ENCODE peak calls at places on chromosome 18, in nine cellular contexts. One of them, this sample, is unnamed.

GRCh38 chr18:12031836-12032235 is 50.5 kb downstream of the IMPA2 start:
- DNase-seq in left lung: no peak
- DNase-seq in kidney epithelial cell: no peak
- DNase-seq in GM20000: no peak
- DNase-seq in choroid plexus epithelial cell: peak
- DNase-seq in activated CD8-positive, alpha-beta memory T cell treated with anti-CD3 and anti-CD28 coated beads, Interleukin-2, amount 10 ng/mL, durations not matched to agents 7 days and 5 days: no peak
- DNase-seq in stimulated activated CD4-positive, alpha-beta T cell treated with anti-CD3 and anti-CD28 coated beads, Interleukin-12 subunit alpha, Interleukin-12 subunit beta, amount 100 ng/mL, for 48 hours: no peak
- DNase-seq in Panc1: no peak
- DNase-seq in stimulated activated naive CD8-positive, alpha-beta T cell treated with anti-CD3 and anti-CD28 coated beads, Interleukin-15, Interleukin-2, amounts not matched to agents 100 U/mL and 50 U/mL, for 24 hours: no peak
- DNase-seq in this sample: peak

GRCh38 chr18:30828700-30829099 is 213.8 kb downstream of the DSC3 start:
- DNase-seq in left lung: no peak
- DNase-seq in kidney epithelial cell: no peak
- DNase-seq in GM20000: no peak
- DNase-seq in choroid plexus epithelial cell: no peak
- DNase-seq in activated CD8-positive, alpha-beta memory T cell treated with anti-CD3 and anti-CD28 coated beads, Interleukin-2, amount 10 ng/mL, durations not matched to agents 7 days and 5 days: no peak
- DNase-seq in stimulated activated CD4-positive, alpha-beta T cell treated with anti-CD3 and anti-CD28 coated beads, Interleukin-12 subunit alpha, Interleukin-12 subunit beta, amount 100 ng/mL, for 48 hours: no peak
- DNase-seq in Panc1: no peak
- DNase-seq in stimulated activated naive CD8-positive, alpha-beta T cell treated with anti-CD3 and anti-CD28 coated beads, Interleukin-15, Interleukin-2, amounts not matched to agents 100 U/mL and 50 U/mL, for 24 hours: no peak
- DNase-seq in this sample: no peak

GRCh38 chr18:23336072-23336471 is 117.0 kb upstream of the RIOK3 start:
- DNase-seq in left lung: no peak
- DNase-seq in kidney epithelial cell: no peak
- DNase-seq in GM20000: no peak
- DNase-seq in choroid plexus epithelial cell: no peak
- DNase-seq in activated CD8-positive, alpha-beta memory T cell treated with anti-CD3 and anti-CD28 coated beads, Interleukin-2, amount 10 ng/mL, durations not matched to agents 7 days and 5 days: no peak
- DNase-seq in stimulated activated CD4-positive, alpha-beta T cell treated with anti-CD3 and anti-CD28 coated beads, Interleukin-12 subunit alpha, Interleukin-12 subunit beta, amount 100 ng/mL, for 48 hours: no peak
- DNase-seq in Panc1: no peak
- DNase-seq in stimulated activated naive CD8-positive, alpha-beta T cell treated with anti-CD3 and anti-CD28 coated beads, Interleukin-15, Interleukin-2, amounts not matched to agents 100 U/mL and 50 U/mL, for 24 hours: no peak
- DNase-seq in this sample: no peak

GRCh38 chr18:36420826-36421225 is 123.3 kb downstream of the FHOD3 start:
- DNase-seq in left lung: no peak
- DNase-seq in kidney epithelial cell: no peak
- DNase-seq in GM20000: no peak
- DNase-seq in choroid plexus epithelial cell: no peak
- DNase-seq in activated CD8-positive, alpha-beta memory T cell treated with anti-CD3 and anti-CD28 coated beads, Interleukin-2, amount 10 ng/mL, durations not matched to agents 7 days and 5 days: no peak
- DNase-seq in stimulated activated CD4-positive, alpha-beta T cell treated with anti-CD3 and anti-CD28 coated beads, Interleukin-12 subunit alpha, Interleukin-12 subunit beta, amount 100 ng/mL, for 48 hours: no peak
- DNase-seq in Panc1: no peak
- DNase-seq in stimulated activated naive CD8-positive, alpha-beta T cell treated with anti-CD3 and anti-CD28 coated beads, Interleukin-15, Interleukin-2, amounts not matched to agents 100 U/mL and 50 U/mL, for 24 hours: no peak
- DNase-seq in this sample: no peak

GRCh38 chr18:57792741-57793629 is 10.1 kb downstream of the ATP8B1 start:
- DNase-seq in left lung: no peak
- DNase-seq in kidney epithelial cell: no peak
- DNase-seq in GM20000: no peak
- DNase-seq in choroid plexus epithelial cell: peak
- DNase-seq in activated CD8-positive, alpha-beta memory T cell treated with anti-CD3 and anti-CD28 coated beads, Interleukin-2, amount 10 ng/mL, durations not matched to agents 7 days and 5 days: no peak
- DNase-seq in stimulated activated CD4-positive, alpha-beta T cell treated with anti-CD3 and anti-CD28 coated beads, Interleukin-12 subunit alpha, Interleukin-12 subunit beta, amount 100 ng/mL, for 48 hours: no peak
- DNase-seq in Panc1: no peak
- DNase-seq in stimulated activated naive CD8-positive, alpha-beta T cell treated with anti-CD3 and anti-CD28 coated beads, Interleukin-15, Interleukin-2, amounts not matched to agents 100 U/mL and 50 U/mL, for 24 hours: no peak
- DNase-seq in this sample: no peak

GRCh38 chr18:79199691-79200374 is 130.6 kb downstream of the ATP9B start:
- DNase-seq in left lung: no peak
- DNase-seq in kidney epithelial cell: no peak
- DNase-seq in GM20000: no peak
- DNase-seq in choroid plexus epithelial cell: peak
- DNase-seq in activated CD8-positive, alpha-beta memory T cell treated with anti-CD3 and anti-CD28 coated beads, Interleukin-2, amount 10 ng/mL, durations not matched to agents 7 days and 5 days: peak
- DNase-seq in stimulated activated CD4-positive, alpha-beta T cell treated with anti-CD3 and anti-CD28 coated beads, Interleukin-12 subunit alpha, Interleukin-12 subunit beta, amount 100 ng/mL, for 48 hours: no peak
- DNase-seq in Panc1: no peak
- DNase-seq in stimulated activated naive CD8-positive, alpha-beta T cell treated with anti-CD3 and anti-CD28 coated beads, Interleukin-15, Interleukin-2, amounts not matched to agents 100 U/mL and 50 U/mL, for 24 hours: peak
- DNase-seq in this sample: no peak

GRCh38 chr18:37161491-37161890 is 332.6 kb downstream of the KIAA1328 start:
- DNase-seq in left lung: no peak
- DNase-seq in kidney epithelial cell: no peak
- DNase-seq in GM20000: no peak
- DNase-seq in choroid plexus epithelial cell: no peak
- DNase-seq in activated CD8-positive, alpha-beta memory T cell treated with anti-CD3 and anti-CD28 coated beads, Interleukin-2, amount 10 ng/mL, durations not matched to agents 7 days and 5 days: no peak
- DNase-seq in stimulated activated CD4-positive, alpha-beta T cell treated with anti-CD3 and anti-CD28 coated beads, Interleukin-12 subunit alpha, Interleukin-12 subunit beta, amount 100 ng/mL, for 48 hours: no peak
- DNase-seq in Panc1: no peak
- DNase-seq in stimulated activated naive CD8-positive, alpha-beta T cell treated with anti-CD3 and anti-CD28 coated beads, Interleukin-15, Interleukin-2, amounts not matched to agents 100 U/mL and 50 U/mL, for 24 hours: no peak
- DNase-seq in this sample: no peak

GRCh38 chr18:10023853-10024638 is 110.2 kb downstream of the VAPA start:
- DNase-seq in left lung: no peak
- DNase-seq in kidney epithelial cell: no peak
- DNase-seq in GM20000: no peak
- DNase-seq in choroid plexus epithelial cell: no peak
- DNase-seq in activated CD8-positive, alpha-beta memory T cell treated with anti-CD3 and anti-CD28 coated beads, Interleukin-2, amount 10 ng/mL, durations not matched to agents 7 days and 5 days: no peak
- DNase-seq in stimulated activated CD4-positive, alpha-beta T cell treated with anti-CD3 and anti-CD28 coated beads, Interleukin-12 subunit alpha, Interleukin-12 subunit beta, amount 100 ng/mL, for 48 hours: no peak
- DNase-seq in Panc1: no peak
- DNase-seq in stimulated activated naive CD8-positive, alpha-beta T cell treated with anti-CD3 and anti-CD28 coated beads, Interleukin-15, Interleukin-2, amounts not matched to agents 100 U/mL and 50 U/mL, for 24 hours: no peak
- DNase-seq in this sample: peak

GRCh38 chr18:34322365-34323289 is 97.9 kb upstream of the NOL4 start:
- DNase-seq in left lung: no peak
- DNase-seq in kidney epithelial cell: peak
- DNase-seq in GM20000: peak
- DNase-seq in choroid plexus epithelial cell: peak
- DNase-seq in activated CD8-positive, alpha-beta memory T cell treated with anti-CD3 and anti-CD28 coated beads, Interleukin-2, amount 10 ng/mL, durations not matched to agents 7 days and 5 days: no peak
- DNase-seq in stimulated activated CD4-positive, alpha-beta T cell treated with anti-CD3 and anti-CD28 coated beads, Interleukin-12 subunit alpha, Interleukin-12 subunit beta, amount 100 ng/mL, for 48 hours: no peak
- DNase-seq in Panc1: peak
- DNase-seq in stimulated activated naive CD8-positive, alpha-beta T cell treated with anti-CD3 and anti-CD28 coated beads, Interleukin-15, Interleukin-2, amounts not matched to agents 100 U/mL and 50 U/mL, for 24 hours: peak
- DNase-seq in this sample: no peak

GRCh38 chr18:4691836-4692235 is 236.7 kb upstream of the DLGAP1 start:
- DNase-seq in left lung: no peak
- DNase-seq in kidney epithelial cell: no peak
- DNase-seq in GM20000: no peak
- DNase-seq in choroid plexus epithelial cell: no peak
- DNase-seq in activated CD8-positive, alpha-beta memory T cell treated with anti-CD3 and anti-CD28 coated beads, Interleukin-2, amount 10 ng/mL, durations not matched to agents 7 days and 5 days: no peak
- DNase-seq in stimulated activated CD4-positive, alpha-beta T cell treated with anti-CD3 and anti-CD28 coated beads, Interleukin-12 subunit alpha, Interleukin-12 subunit beta, amount 100 ng/mL, for 48 hours: no peak
- DNase-seq in Panc1: no peak
- DNase-seq in stimulated activated naive CD8-positive, alpha-beta T cell treated with anti-CD3 and anti-CD28 coated beads, Interleukin-15, Interleukin-2, amounts not matched to agents 100 U/mL and 50 U/mL, for 24 hours: no peak
- DNase-seq in this sample: no peak

GRCh38 chr18:22999212-22999611 is 66.1 kb downstream of the RBBP8 start:
- DNase-seq in left lung: no peak
- DNase-seq in kidney epithelial cell: no peak
- DNase-seq in GM20000: no peak
- DNase-seq in choroid plexus epithelial cell: peak
- DNase-seq in activated CD8-positive, alpha-beta memory T cell treated with anti-CD3 and anti-CD28 coated beads, Interleukin-2, amount 10 ng/mL, durations not matched to agents 7 days and 5 days: no peak
- DNase-seq in stimulated activated CD4-positive, alpha-beta T cell treated with anti-CD3 and anti-CD28 coated beads, Interleukin-12 subunit alpha, Interleukin-12 subunit beta, amount 100 ng/mL, for 48 hours: no peak
- DNase-seq in Panc1: no peak
- DNase-seq in stimulated activated naive CD8-positive, alpha-beta T cell treated with anti-CD3 and anti-CD28 coated beads, Interleukin-15, Interleukin-2, amounts not matched to agents 100 U/mL and 50 U/mL, for 24 hours: no peak
- DNase-seq in this sample: no peak

GRCh38 chr18:30512872-30513271 is 529.7 kb downstream of the DSC3 start:
- DNase-seq in left lung: peak
- DNase-seq in kidney epithelial cell: no peak
- DNase-seq in GM20000: no peak
- DNase-seq in choroid plexus epithelial cell: no peak
- DNase-seq in activated CD8-positive, alpha-beta memory T cell treated with anti-CD3 and anti-CD28 coated beads, Interleukin-2, amount 10 ng/mL, durations not matched to agents 7 days and 5 days: no peak
- DNase-seq in stimulated activated CD4-positive, alpha-beta T cell treated with anti-CD3 and anti-CD28 coated beads, Interleukin-12 subunit alpha, Interleukin-12 subunit beta, amount 100 ng/mL, for 48 hours: no peak
- DNase-seq in Panc1: no peak
- DNase-seq in stimulated activated naive CD8-positive, alpha-beta T cell treated with anti-CD3 and anti-CD28 coated beads, Interleukin-15, Interleukin-2, amounts not matched to agents 100 U/mL and 50 U/mL, for 24 hours: no peak
- DNase-seq in this sample: no peak

GRCh38 chr18:41938445-41938844 is 16.6 kb upstream of the PIK3C3 start:
- DNase-seq in left lung: no peak
- DNase-seq in kidney epithelial cell: peak
- DNase-seq in GM20000: no peak
- DNase-seq in choroid plexus epithelial cell: peak
- DNase-seq in activated CD8-positive, alpha-beta memory T cell treated with anti-CD3 and anti-CD28 coated beads, Interleukin-2, amount 10 ng/mL, durations not matched to agents 7 days and 5 days: no peak
- DNase-seq in stimulated activated CD4-positive, alpha-beta T cell treated with anti-CD3 and anti-CD28 coated beads, Interleukin-12 subunit alpha, Interleukin-12 subunit beta, amount 100 ng/mL, for 48 hours: no peak
- DNase-seq in Panc1: no peak
- DNase-seq in stimulated activated naive CD8-positive, alpha-beta T cell treated with anti-CD3 and anti-CD28 coated beads, Interleukin-15, Interleukin-2, amounts not matched to agents 100 U/mL and 50 U/mL, for 24 hours: no peak
- DNase-seq in this sample: no peak

GRCh38 chr18:39462436-39462835 is 1896.8 kb upstream of the CELF4 start:
- DNase-seq in left lung: no peak
- DNase-seq in kidney epithelial cell: no peak
- DNase-seq in GM20000: no peak
- DNase-seq in choroid plexus epithelial cell: peak
- DNase-seq in activated CD8-positive, alpha-beta memory T cell treated with anti-CD3 and anti-CD28 coated beads, Interleukin-2, amount 10 ng/mL, durations not matched to agents 7 days and 5 days: no peak
- DNase-seq in stimulated activated CD4-positive, alpha-beta T cell treated with anti-CD3 and anti-CD28 coated beads, Interleukin-12 subunit alpha, Interleukin-12 subunit beta, amount 100 ng/mL, for 48 hours: no peak
- DNase-seq in Panc1: no peak
- DNase-seq in stimulated activated naive CD8-positive, alpha-beta T cell treated with anti-CD3 and anti-CD28 coated beads, Interleukin-15, Interleukin-2, amounts not matched to agents 100 U/mL and 50 U/mL, for 24 hours: no peak
- DNase-seq in this sample: no peak

GRCh38 chr18:43563780-43564179 is 286.5 kb upstream of the SYT4 start:
- DNase-seq in left lung: no peak
- DNase-seq in kidney epithelial cell: no peak
- DNase-seq in GM20000: peak
- DNase-seq in choroid plexus epithelial cell: peak
- DNase-seq in activated CD8-positive, alpha-beta memory T cell treated with anti-CD3 and anti-CD28 coated beads, Interleukin-2, amount 10 ng/mL, durations not matched to agents 7 days and 5 days: no peak
- DNase-seq in stimulated activated CD4-positive, alpha-beta T cell treated with anti-CD3 and anti-CD28 coated beads, Interleukin-12 subunit alpha, Interleukin-12 subunit beta, amount 100 ng/mL, for 48 hours: no peak
- DNase-seq in Panc1: no peak
- DNase-seq in stimulated activated naive CD8-positive, alpha-beta T cell treated with anti-CD3 and anti-CD28 coated beads, Interleukin-15, Interleukin-2, amounts not matched to agents 100 U/mL and 50 U/mL, for 24 hours: no peak
- DNase-seq in this sample: no peak

GRCh38 chr18:45817533-45817932 is 7.9 kb upstream of the SIGLEC15 start:
- DNase-seq in left lung: no peak
- DNase-seq in kidney epithelial cell: no peak
- DNase-seq in GM20000: no peak
- DNase-seq in choroid plexus epithelial cell: no peak
- DNase-seq in activated CD8-positive, alpha-beta memory T cell treated with anti-CD3 and anti-CD28 coated beads, Interleukin-2, amount 10 ng/mL, durations not matched to agents 7 days and 5 days: no peak
- DNase-seq in stimulated activated CD4-positive, alpha-beta T cell treated with anti-CD3 and anti-CD28 coated beads, Interleukin-12 subunit alpha, Interleukin-12 subunit beta, amount 100 ng/mL, for 48 hours: no peak
- DNase-seq in Panc1: no peak
- DNase-seq in stimulated activated naive CD8-positive, alpha-beta T cell treated with anti-CD3 and anti-CD28 coated beads, Interleukin-15, Interleukin-2, amounts not matched to agents 100 U/mL and 50 U/mL, for 24 hours: no peak
- DNase-seq in this sample: no peak

GRCh38 chr18:11237066-11237465 is 87.7 kb upstream of the PIEZO2 start:
- DNase-seq in left lung: no peak
- DNase-seq in kidney epithelial cell: no peak
- DNase-seq in GM20000: no peak
- DNase-seq in choroid plexus epithelial cell: no peak
- DNase-seq in activated CD8-positive, alpha-beta memory T cell treated with anti-CD3 and anti-CD28 coated beads, Interleukin-2, amount 10 ng/mL, durations not matched to agents 7 days and 5 days: no peak
- DNase-seq in stimulated activated CD4-positive, alpha-beta T cell treated with anti-CD3 and anti-CD28 coated beads, Interleukin-12 subunit alpha, Interleukin-12 subunit beta, amount 100 ng/mL, for 48 hours: no peak
- DNase-seq in Panc1: no peak
- DNase-seq in stimulated activated naive CD8-positive, alpha-beta T cell treated with anti-CD3 and anti-CD28 coated beads, Interleukin-15, Interleukin-2, amounts not matched to agents 100 U/mL and 50 U/mL, for 24 hours: no peak
- DNase-seq in this sample: no peak

GRCh38 chr18:31042391-31043181 is at the start of gene DSC3:
- DNase-seq in left lung: peak
- DNase-seq in kidney epithelial cell: no peak
- DNase-seq in GM20000: peak
- DNase-seq in choroid plexus epithelial cell: peak
- DNase-seq in activated CD8-positive, alpha-beta memory T cell treated with anti-CD3 and anti-CD28 coated beads, Interleukin-2, amount 10 ng/mL, durations not matched to agents 7 days and 5 days: no peak
- DNase-seq in stimulated activated CD4-positive, alpha-beta T cell treated with anti-CD3 and anti-CD28 coated beads, Interleukin-12 subunit alpha, Interleukin-12 subunit beta, amount 100 ng/mL, for 48 hours: no peak
- DNase-seq in Panc1: no peak
- DNase-seq in stimulated activated naive CD8-positive, alpha-beta T cell treated with anti-CD3 and anti-CD28 coated beads, Interleukin-15, Interleukin-2, amounts not matched to agents 100 U/mL and 50 U/mL, for 24 hours: peak
- DNase-seq in this sample: no peak

GRCh38 chr18:13262839-13263691 is 44.5 kb downstream of the LDLRAD4 start:
- DNase-seq in left lung: no peak
- DNase-seq in kidney epithelial cell: no peak
- DNase-seq in GM20000: no peak
- DNase-seq in choroid plexus epithelial cell: no peak
- DNase-seq in activated CD8-positive, alpha-beta memory T cell treated with anti-CD3 and anti-CD28 coated beads, Interleukin-2, amount 10 ng/mL, durations not matched to agents 7 days and 5 days: no peak
- DNase-seq in stimulated activated CD4-positive, alpha-beta T cell treated with anti-CD3 and anti-CD28 coated beads, Interleukin-12 subunit alpha, Interleukin-12 subunit beta, amount 100 ng/mL, for 48 hours: no peak
- DNase-seq in Panc1: no peak
- DNase-seq in stimulated activated naive CD8-positive, alpha-beta T cell treated with anti-CD3 and anti-CD28 coated beads, Interleukin-15, Interleukin-2, amounts not matched to agents 100 U/mL and 50 U/mL, for 24 hours: no peak
- DNase-seq in this sample: no peak

GRCh38 chr18:36544036-36544725 is 246.7 kb downstream of the FHOD3 start:
- DNase-seq in left lung: no peak
- DNase-seq in kidney epithelial cell: no peak
- DNase-seq in GM20000: no peak
- DNase-seq in choroid plexus epithelial cell: no peak
- DNase-seq in activated CD8-positive, alpha-beta memory T cell treated with anti-CD3 and anti-CD28 coated beads, Interleukin-2, amount 10 ng/mL, durations not matched to agents 7 days and 5 days: no peak
- DNase-seq in stimulated activated CD4-positive, alpha-beta T cell treated with anti-CD3 and anti-CD28 coated beads, Interleukin-12 subunit alpha, Interleukin-12 subunit beta, amount 100 ng/mL, for 48 hours: no peak
- DNase-seq in Panc1: no peak
- DNase-seq in stimulated activated naive CD8-positive, alpha-beta T cell treated with anti-CD3 and anti-CD28 coated beads, Interleukin-15, Interleukin-2, amounts not matched to agents 100 U/mL and 50 U/mL, for 24 hours: no peak
- DNase-seq in this sample: peak

GRCh38 chr18:47594621-47595086 is 335.8 kb downstream of the SMAD2 start:
- DNase-seq in left lung: no peak
- DNase-seq in kidney epithelial cell: no peak
- DNase-seq in GM20000: no peak
- DNase-seq in choroid plexus epithelial cell: no peak
- DNase-seq in activated CD8-positive, alpha-beta memory T cell treated with anti-CD3 and anti-CD28 coated beads, Interleukin-2, amount 10 ng/mL, durations not matched to agents 7 days and 5 days: no peak
- DNase-seq in stimulated activated CD4-positive, alpha-beta T cell treated with anti-CD3 and anti-CD28 coated beads, Interleukin-12 subunit alpha, Interleukin-12 subunit beta, amount 100 ng/mL, for 48 hours: no peak
- DNase-seq in Panc1: no peak
- DNase-seq in stimulated activated naive CD8-positive, alpha-beta T cell treated with anti-CD3 and anti-CD28 coated beads, Interleukin-15, Interleukin-2, amounts not matched to agents 100 U/mL and 50 U/mL, for 24 hours: no peak
- DNase-seq in this sample: no peak

GRCh38 chr18:45122510-45122909 is 441.8 kb downstream of the SETBP1 start:
- DNase-seq in left lung: no peak
- DNase-seq in kidney epithelial cell: no peak
- DNase-seq in GM20000: no peak
- DNase-seq in choroid plexus epithelial cell: peak
- DNase-seq in activated CD8-positive, alpha-beta memory T cell treated with anti-CD3 and anti-CD28 coated beads, Interleukin-2, amount 10 ng/mL, durations not matched to agents 7 days and 5 days: no peak
- DNase-seq in stimulated activated CD4-positive, alpha-beta T cell treated with anti-CD3 and anti-CD28 coated beads, Interleukin-12 subunit alpha, Interleukin-12 subunit beta, amount 100 ng/mL, for 48 hours: no peak
- DNase-seq in Panc1: no peak
- DNase-seq in stimulated activated naive CD8-positive, alpha-beta T cell treated with anti-CD3 and anti-CD28 coated beads, Interleukin-15, Interleukin-2, amounts not matched to agents 100 U/mL and 50 U/mL, for 24 hours: no peak
- DNase-seq in this sample: no peak

GRCh38 chr18:30086351-30086750 is 956.2 kb downstream of the DSC3 start:
- DNase-seq in left lung: no peak
- DNase-seq in kidney epithelial cell: no peak
- DNase-seq in GM20000: no peak
- DNase-seq in choroid plexus epithelial cell: no peak
- DNase-seq in activated CD8-positive, alpha-beta memory T cell treated with anti-CD3 and anti-CD28 coated beads, Interleukin-2, amount 10 ng/mL, durations not matched to agents 7 days and 5 days: no peak
- DNase-seq in stimulated activated CD4-positive, alpha-beta T cell treated with anti-CD3 and anti-CD28 coated beads, Interleukin-12 subunit alpha, Interleukin-12 subunit beta, amount 100 ng/mL, for 48 hours: no peak
- DNase-seq in Panc1: no peak
- DNase-seq in stimulated activated naive CD8-positive, alpha-beta T cell treated with anti-CD3 and anti-CD28 coated beads, Interleukin-15, Interleukin-2, amounts not matched to agents 100 U/mL and 50 U/mL, for 24 hours: no peak
- DNase-seq in this sample: no peak

GRCh38 chr18:34158881-34159690 is 65.6 kb downstream of the NOL4 start:
- DNase-seq in left lung: peak
- DNase-seq in kidney epithelial cell: no peak
- DNase-seq in GM20000: peak
- DNase-seq in choroid plexus epithelial cell: peak
- DNase-seq in activated CD8-positive, alpha-beta memory T cell treated with anti-CD3 and anti-CD28 coated beads, Interleukin-2, amount 10 ng/mL, durations not matched to agents 7 days and 5 days: no peak
- DNase-seq in stimulated activated CD4-positive, alpha-beta T cell treated with anti-CD3 and anti-CD28 coated beads, Interleukin-12 subunit alpha, Interleukin-12 subunit beta, amount 100 ng/mL, for 48 hours: no peak
- DNase-seq in Panc1: no peak
- DNase-seq in stimulated activated naive CD8-positive, alpha-beta T cell treated with anti-CD3 and anti-CD28 coated beads, Interleukin-15, Interleukin-2, amounts not matched to agents 100 U/mL and 50 U/mL, for 24 hours: no peak
- DNase-seq in this sample: no peak

GRCh38 chr18:30444544-30444943 is 598.0 kb downstream of the DSC3 start:
- DNase-seq in left lung: no peak
- DNase-seq in kidney epithelial cell: no peak
- DNase-seq in GM20000: no peak
- DNase-seq in choroid plexus epithelial cell: no peak
- DNase-seq in activated CD8-positive, alpha-beta memory T cell treated with anti-CD3 and anti-CD28 coated beads, Interleukin-2, amount 10 ng/mL, durations not matched to agents 7 days and 5 days: no peak
- DNase-seq in stimulated activated CD4-positive, alpha-beta T cell treated with anti-CD3 and anti-CD28 coated beads, Interleukin-12 subunit alpha, Interleukin-12 subunit beta, amount 100 ng/mL, for 48 hours: no peak
- DNase-seq in Panc1: no peak
- DNase-seq in stimulated activated naive CD8-positive, alpha-beta T cell treated with anti-CD3 and anti-CD28 coated beads, Interleukin-15, Interleukin-2, amounts not matched to agents 100 U/mL and 50 U/mL, for 24 hours: no peak
- DNase-seq in this sample: no peak

GRCh38 chr18:3129053-3129864 is 90.5 kb downstream of the MYOM1 start:
- DNase-seq in left lung: peak
- DNase-seq in kidney epithelial cell: no peak
- DNase-seq in GM20000: peak
- DNase-seq in choroid plexus epithelial cell: peak
- DNase-seq in activated CD8-positive, alpha-beta memory T cell treated with anti-CD3 and anti-CD28 coated beads, Interleukin-2, amount 10 ng/mL, durations not matched to agents 7 days and 5 days: peak
- DNase-seq in stimulated activated CD4-positive, alpha-beta T cell treated with anti-CD3 and anti-CD28 coated beads, Interleukin-12 subunit alpha, Interleukin-12 subunit beta, amount 100 ng/mL, for 48 hours: peak
- DNase-seq in Panc1: peak
- DNase-seq in stimulated activated naive CD8-positive, alpha-beta T cell treated with anti-CD3 and anti-CD28 coated beads, Interleukin-15, Interleukin-2, amounts not matched to agents 100 U/mL and 50 U/mL, for 24 hours: peak
- DNase-seq in this sample: no peak